ENCODE peak calls at places on chromosome 14, in four cellular contexts. F is SK-N-SH, W is HepG2, I is HCT116. Z is an unnamed sample.

GRCh38 chr14:90093942-90094595 is 32.3 kb downstream of the KCNK13 start:
- DNase-seq in I (no peak), W (no peak), F (no peak), Z (no peak)

GRCh38 chr14:97219356-97220017 is 422.3 kb downstream of the VRK1 start:
- DNase-seq in W (no peak), I (no peak), F (peak), Z (no peak)

GRCh38 chr14:42804146-42804545 is 1197.5 kb downstream of the LRFN5 start:
- DNase-seq in F (no peak), I (no peak), W (no peak), Z (no peak)

GRCh38 chr14:73713206-73713803 is 879 bp downstream of the PNMA1 start:
- DNase-seq in W (no peak), I (no peak), F (no peak), Z (no peak)

GRCh38 chr14:88746042-88746441 is 46.7 kb downstream of the EML5 start:
- DNase-seq in F (no peak), I (no peak), W (no peak), Z (no peak)

GRCh38 chr14:89915114-89915878 is 39.2 kb downstream of the EFCAB11 start:
- DNase-seq in I (peak), W (peak), F (peak), Z (peak)

GRCh38 chr14:105205718-105206208 is 24.7 kb upstream of the NUDT14 start:
- DNase-seq in I (no peak), W (no peak), F (no peak), Z (no peak)

GRCh38 chr14:26448181-26448855 is 149.5 kb downstream of the NOVA1 start:
- DNase-seq in I (no peak), F (no peak), W (no peak), Z (no peak)

GRCh38 chr14:76920572-76921175 is 94.5 kb downstream of the LRRC74A start:
- DNase-seq in I (no peak), F (peak), W (no peak), Z (no peak)

GRCh38 chr14:76138758-76139723 is 12.7 kb upstream of the GPATCH2L start:
- DNase-seq in F (peak), I (no peak), W (no peak), Z (peak)

GRCh38 chr14:100155049-100155621 is 4.3 kb downstream of the DEGS2 start:
- DNase-seq in F (peak), I (peak), W (peak), Z (peak)

GRCh38 chr14:21107360-21107781 is 6.5 kb downstream of the TMEM253 start:
- DNase-seq in W (no peak), I (peak), F (no peak), Z (peak)

GRCh38 chr14:93083898-93084297 is 31.8 kb downstream of the ITPK1 start:
- DNase-seq in W (no peak), F (no peak), I (no peak), Z (no peak)

GRCh38 chr14:101475468-101476257 is 85.6 kb upstream of the DIO3 start:
- DNase-seq in F (no peak), I (no peak), W (peak), Z (no peak)

GRCh38 chr14:66137076-66137475 is 349.1 kb upstream of the CCDC196 start:
- DNase-seq in F (no peak), I (no peak), W (no peak), Z (no peak)

GRCh38 chr14:75030147-75030546 is 21.1 kb downstream of the MLH3 start:
- DNase-seq in I (no peak), W (no peak), F (no peak), Z (no peak)

GRCh38 chr14:101235042-101235871 is 326.0 kb upstream of the DIO3 start:
- DNase-seq in F (peak), W (peak), I (peak), Z (peak)

GRCh38 chr14:23570806-23571483 is 3.4 kb upstream of the AP1G2 start:
- DNase-seq in W (no peak), F (no peak), I (no peak), Z (no peak)

GRCh38 chr14:75427482-75428229 is at the start of gene JDP2:
- DNase-seq in I (peak), W (peak), F (peak), Z (peak)

GRCh38 chr14:101033446-101034165 is 130.1 kb upstream of the RTL1 start:
- DNase-seq in F (no peak), I (no peak), W (no peak), Z (no peak)

GRCh38 chr14:72618424-72618823 is 275.5 kb downstream of the DPF3 start:
- DNase-seq in W (no peak), I (no peak), F (no peak), Z (no peak)

GRCh38 chr14:95231966-95232365 is 74.6 kb upstream of the DICER1 start:
- DNase-seq in I (no peak), F (no peak), W (no peak), Z (no peak)
- TF ChIP-seq ELF1 in I (no peak), F (no peak), W (no peak), Z (no peak)

DNA sequence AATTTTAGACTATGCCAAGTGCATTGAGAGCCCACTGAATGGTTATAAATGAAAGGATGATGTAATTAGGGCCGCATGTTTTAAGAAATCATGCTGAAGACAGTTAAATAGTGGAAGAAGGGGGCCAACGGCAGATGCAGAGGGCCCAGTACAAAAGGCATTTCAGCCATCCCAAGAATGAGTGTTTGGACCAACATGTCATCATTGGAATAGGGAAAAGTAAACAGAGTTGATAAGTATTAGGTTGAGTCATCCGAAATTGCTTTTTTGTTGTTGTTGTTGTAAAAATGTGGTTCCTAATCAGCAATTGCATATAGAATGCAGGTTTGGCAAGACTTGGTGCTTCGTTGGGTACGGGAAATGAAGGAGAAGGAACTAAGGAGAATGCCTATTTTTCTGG is 29.5 kb downstream of the BMP4 start:
- DNase-seq in I (no peak), F (no peak), W (peak), Z (no peak)
- TF ChIP-seq ELF1 in I (no peak), F (no peak), W (no peak), Z (no peak)

DNA sequence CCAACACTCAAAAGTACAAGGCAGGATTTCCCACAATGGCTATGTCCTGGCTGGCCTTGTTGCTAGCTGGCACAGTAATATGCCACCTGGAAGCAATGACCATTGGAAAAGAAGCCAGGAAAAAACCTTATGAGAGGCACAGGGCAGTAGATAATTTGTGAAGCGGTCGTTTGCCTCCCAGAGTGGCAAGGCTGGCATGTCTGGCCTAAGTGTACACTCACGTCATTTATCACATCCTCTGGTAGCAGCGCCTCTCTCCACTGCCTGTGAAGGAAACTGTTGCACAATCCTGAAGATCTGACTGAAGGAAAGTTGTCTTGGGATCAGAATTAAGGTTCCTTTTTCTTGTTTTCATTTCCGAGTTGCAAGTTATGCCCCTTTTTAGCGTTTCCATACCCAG is 408.5 kb downstream of the ZFP36L1 start:
- DNase-seq in F (no peak), I (no peak), W (no peak), Z (no peak)
- TF ChIP-seq ELF1 in F (no peak), I (no peak), W (no peak), Z (no peak)

GRCh38 chr14:32186248-32186647 is 15.6 kb upstream of the RNU6-7 start:
- DNase-seq in W (no peak), I (no peak), F (no peak), Z (no peak)
- TF ChIP-seq ELF1 in W (no peak), I (no peak), F (no peak), Z (no peak)

GRCh38 chr14:103329421-103330347 is 4.4 kb upstream of the EIF5 start:
- DNase-seq in I (no peak), W (peak), F (no peak), Z (peak)
- TF ChIP-seq ELF1 in I (no peak), W (peak), F (no peak), Z (peak)

GRCh38 chr14:102926104-102926503 is 3.6 kb downstream of the AMN start:
- DNase-seq in W (no peak), I (no peak), F (no peak), Z (no peak)
- TF ChIP-seq ELF1 in W (no peak), I (no peak), F (no peak), Z (no peak)

GRCh38 chr14:64194404-64194803 is 99.8 kb downstream of the ESR2 start:
- DNase-seq in F (no peak), W (peak), I (no peak), Z (no peak)
- TF ChIP-seq ELF1 in F (no peak), W (no peak), I (no peak), Z (no peak)

GRCh38 chr14:60618200-60618599 is 31.1 kb downstream of the SIX1 start:
- DNase-seq in F (no peak), W (peak), I (no peak), Z (no peak)
- TF ChIP-seq ELF1 in F (no peak), W (no peak), I (no peak), Z (no peak)

Z was measured in K562.